ENCODE peak calls at places on chromosomes 5 and 9, in nine cellular contexts. One of them, this sample, is unnamed. For H3K27me3 and H3K4me1, the result is how much of the 10 kb centered on the place peaks cover.

GRCh38 chr9:10059044-10059443 is 553.8 kb downstream of the PTPRD start:
- DNase-seq in IMR-90: peak
- DNase-seq in neuronal stem cell: no peak
- DNase-seq in CD4-positive, CD25-positive, alpha-beta regulatory T cell: no peak
- DNase-seq in H9: no peak
- DNase-seq in CD8-positive, alpha-beta T cell: no peak
- DNase-seq in transverse colon: no peak
- DNase-seq in mammary epithelial cell: peak
- DNase-seq in right cardiac atrium: no peak
- DNase-seq in this sample: no peak

GRCh38 chr5:152650413-152650812 is 245.3 kb upstream of the NMUR2 start:
- DNase-seq in IMR-90: no peak
- DNase-seq in neuronal stem cell: no peak
- DNase-seq in CD4-positive, CD25-positive, alpha-beta regulatory T cell: no peak
- DNase-seq in H9: no peak
- DNase-seq in CD8-positive, alpha-beta T cell: no peak
- DNase-seq in transverse colon: no peak
- DNase-seq in mammary epithelial cell: no peak
- DNase-seq in right cardiac atrium: no peak
- DNase-seq in this sample: no peak

GRCh38 chr5:179858241-179858585 is 404 bp downstream of the MRNIP start:
- DNase-seq in IMR-90: peak
- DNase-seq in neuronal stem cell: no peak
- DNase-seq in CD4-positive, CD25-positive, alpha-beta regulatory T cell: peak
- DNase-seq in H9: no peak
- DNase-seq in CD8-positive, alpha-beta T cell: peak
- DNase-seq in transverse colon: peak
- DNase-seq in mammary epithelial cell: peak
- DNase-seq in right cardiac atrium: peak
- DNase-seq in this sample: no peak

GRCh38 chr9:122228906-122229837 is at the start of gene LHX6:
- DNase-seq in IMR-90: peak
- DNase-seq in neuronal stem cell: no peak
- DNase-seq in CD4-positive, CD25-positive, alpha-beta regulatory T cell: no peak
- DNase-seq in H9: no peak
- DNase-seq in CD8-positive, alpha-beta T cell: no peak
- DNase-seq in transverse colon: no peak
- DNase-seq in mammary epithelial cell: peak
- DNase-seq in right cardiac atrium: peak
- DNase-seq in this sample: no peak

GRCh38 chr5:148414848-148415247 is 31.1 kb downstream of the FBXO38 start:
- DNase-seq in IMR-90: no peak
- DNase-seq in neuronal stem cell: no peak
- DNase-seq in CD4-positive, CD25-positive, alpha-beta regulatory T cell: no peak
- DNase-seq in H9: no peak
- DNase-seq in CD8-positive, alpha-beta T cell: no peak
- DNase-seq in transverse colon: no peak
- DNase-seq in mammary epithelial cell: no peak
- DNase-seq in right cardiac atrium: no peak
- DNase-seq in this sample: no peak

GRCh38 chr5:157479612-157480510 is 19.8 kb downstream of the NIPAL4 start:
- DNase-seq in IMR-90: no peak
- DNase-seq in neuronal stem cell: no peak
- DNase-seq in CD4-positive, CD25-positive, alpha-beta regulatory T cell: no peak
- DNase-seq in H9: peak
- DNase-seq in CD8-positive, alpha-beta T cell: no peak
- DNase-seq in transverse colon: no peak
- DNase-seq in mammary epithelial cell: no peak
- DNase-seq in right cardiac atrium: peak
- DNase-seq in this sample: no peak

GRCh38 chr5:3004361-3005080 is 253.0 kb upstream of the IRX2 start:
- DNase-seq in IMR-90: no peak
- DNase-seq in neuronal stem cell: no peak
- DNase-seq in CD4-positive, CD25-positive, alpha-beta regulatory T cell: no peak
- DNase-seq in H9: no peak
- DNase-seq in CD8-positive, alpha-beta T cell: no peak
- DNase-seq in transverse colon: no peak
- DNase-seq in mammary epithelial cell: no peak
- DNase-seq in right cardiac atrium: no peak
- DNase-seq in this sample: no peak

GRCh38 chr9:87812375-87813118 is 70.1 kb upstream of the SPATA31E1 start:
- DNase-seq in IMR-90: peak
- DNase-seq in neuronal stem cell: no peak
- DNase-seq in CD4-positive, CD25-positive, alpha-beta regulatory T cell: peak
- DNase-seq in H9: no peak
- DNase-seq in CD8-positive, alpha-beta T cell: no peak
- DNase-seq in transverse colon: no peak
- DNase-seq in mammary epithelial cell: peak
- DNase-seq in right cardiac atrium: peak
- DNase-seq in this sample: no peak

GRCh38 chr9:122186301-122186700 is 26.6 kb downstream of the MORN5 start:
- DNase-seq in IMR-90: no peak
- DNase-seq in neuronal stem cell: no peak
- DNase-seq in CD4-positive, CD25-positive, alpha-beta regulatory T cell: no peak
- DNase-seq in H9: no peak
- DNase-seq in CD8-positive, alpha-beta T cell: no peak
- DNase-seq in transverse colon: peak
- DNase-seq in mammary epithelial cell: no peak
- DNase-seq in right cardiac atrium: no peak
- DNase-seq in this sample: no peak

GRCh38 chr5:176781638-176782570 is 28.5 kb upstream of the UNC5A start:
- DNase-seq in IMR-90: no peak
- DNase-seq in neuronal stem cell: no peak
- DNase-seq in CD4-positive, CD25-positive, alpha-beta regulatory T cell: peak
- DNase-seq in H9: peak
- DNase-seq in CD8-positive, alpha-beta T cell: no peak
- DNase-seq in transverse colon: no peak
- DNase-seq in mammary epithelial cell: no peak
- DNase-seq in right cardiac atrium: no peak
- DNase-seq in this sample: no peak

GRCh38 chr5:95842955-95843544 is 20.5 kb upstream of the GLRX start:
- DNase-seq in IMR-90: peak
- DNase-seq in neuronal stem cell: no peak
- DNase-seq in CD4-positive, CD25-positive, alpha-beta regulatory T cell: peak
- DNase-seq in H9: peak
- DNase-seq in CD8-positive, alpha-beta T cell: peak
- DNase-seq in transverse colon: peak
- DNase-seq in mammary epithelial cell: no peak
- DNase-seq in right cardiac atrium: peak
- DNase-seq in this sample: no peak

DNA sequence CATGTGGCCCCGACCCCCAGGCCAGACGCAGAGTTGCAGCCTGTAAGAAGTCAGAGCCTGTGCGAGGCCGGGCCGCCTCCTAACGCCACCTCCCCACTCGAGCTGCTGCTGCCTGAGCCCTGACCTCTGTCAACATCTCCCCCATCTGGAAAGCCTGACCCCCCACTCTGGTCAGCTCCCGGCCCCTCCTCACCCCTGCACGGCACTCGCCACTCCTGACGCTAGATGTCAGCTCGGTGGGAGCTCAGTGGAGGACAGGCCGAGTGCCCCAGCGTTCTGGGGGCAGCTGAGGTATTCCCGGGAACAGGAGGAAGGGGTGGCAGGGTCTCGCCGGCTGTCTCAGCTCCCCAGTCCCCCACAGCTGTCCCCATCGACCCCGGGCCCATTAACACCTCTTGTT is 19.9 kb downstream of the LHX3 start:
- DNase-seq in IMR-90: no peak
- DNase-seq in neuronal stem cell: no peak
- DNase-seq in CD4-positive, CD25-positive, alpha-beta regulatory T cell: no peak
- DNase-seq in H9: no peak
- DNase-seq in CD8-positive, alpha-beta T cell: no peak
- DNase-seq in transverse colon: no peak
- DNase-seq in mammary epithelial cell: no peak
- DNase-seq in right cardiac atrium: peak
- DNase-seq in this sample: no peak
- H3K27me3 ChIP-seq in IMR-90: half or more
- H3K27me3 ChIP-seq in neuronal stem cell: under half
- H3K27me3 ChIP-seq in CD4-positive, CD25-positive, alpha-beta regulatory T cell: under half
- H3K27me3 ChIP-seq in H9: under half
- H3K27me3 ChIP-seq in CD8-positive, alpha-beta T cell: under half
- H3K27me3 ChIP-seq in transverse colon: half or more
- H3K27me3 ChIP-seq in mammary epithelial cell: under half
- H3K27me3 ChIP-seq in right cardiac atrium: under half
- H3K27me3 ChIP-seq in this sample: under half

GRCh38 chr9:6417186-6417585 is 4.2 kb downstream of the UHRF2 start:
- DNase-seq in IMR-90: peak
- DNase-seq in neuronal stem cell: no peak
- DNase-seq in CD4-positive, CD25-positive, alpha-beta regulatory T cell: no peak
- DNase-seq in H9: no peak
- DNase-seq in CD8-positive, alpha-beta T cell: no peak
- DNase-seq in transverse colon: no peak
- DNase-seq in mammary epithelial cell: no peak
- DNase-seq in right cardiac atrium: no peak
- DNase-seq in this sample: no peak
- H3K4me1 ChIP-seq in IMR-90: under half
- H3K4me1 ChIP-seq in neuronal stem cell: under half
- H3K4me1 ChIP-seq in CD4-positive, CD25-positive, alpha-beta regulatory T cell: half or more
- H3K4me1 ChIP-seq in H9: under half
- H3K4me1 ChIP-seq in CD8-positive, alpha-beta T cell: under half
- H3K4me1 ChIP-seq in transverse colon: under half
- H3K4me1 ChIP-seq in mammary epithelial cell: under half
- H3K4me1 ChIP-seq in right cardiac atrium: under half
- H3K4me1 ChIP-seq in this sample: under half

GRCh38 chr5:170630711-170631141 is 126.9 kb downstream of the KCNIP1 start:
- DNase-seq in IMR-90: no peak
- DNase-seq in neuronal stem cell: no peak
- DNase-seq in CD4-positive, CD25-positive, alpha-beta regulatory T cell: no peak
- DNase-seq in H9: no peak
- DNase-seq in CD8-positive, alpha-beta T cell: no peak
- DNase-seq in transverse colon: no peak
- DNase-seq in mammary epithelial cell: no peak
- DNase-seq in right cardiac atrium: no peak
- DNase-seq in this sample: no peak

GRCh38 chr5:170631471-170632195 is 127.8 kb downstream of the KCNIP1 start:
- DNase-seq in IMR-90: no peak
- DNase-seq in neuronal stem cell: no peak
- DNase-seq in CD4-positive, CD25-positive, alpha-beta regulatory T cell: no peak
- DNase-seq in H9: peak
- DNase-seq in CD8-positive, alpha-beta T cell: no peak
- DNase-seq in transverse colon: no peak
- DNase-seq in mammary epithelial cell: no peak
- DNase-seq in right cardiac atrium: peak
- DNase-seq in this sample: no peak

GRCh38 chr5:170628691-170629565 is 125.1 kb downstream of the KCNIP1 start:
- DNase-seq in IMR-90: no peak
- DNase-seq in neuronal stem cell: no peak
- DNase-seq in CD4-positive, CD25-positive, alpha-beta regulatory T cell: no peak
- DNase-seq in H9: no peak
- DNase-seq in CD8-positive, alpha-beta T cell: no peak
- DNase-seq in transverse colon: no peak
- DNase-seq in mammary epithelial cell: no peak
- DNase-seq in right cardiac atrium: no peak
- DNase-seq in this sample: no peak

GRCh38 chr5:170629566-170630175 is 125.9 kb downstream of the KCNIP1 start:
- DNase-seq in IMR-90: no peak
- DNase-seq in neuronal stem cell: no peak
- DNase-seq in CD4-positive, CD25-positive, alpha-beta regulatory T cell: no peak
- DNase-seq in H9: no peak
- DNase-seq in CD8-positive, alpha-beta T cell: no peak
- DNase-seq in transverse colon: no peak
- DNase-seq in mammary epithelial cell: no peak
- DNase-seq in right cardiac atrium: no peak
- DNase-seq in this sample: no peak

DNA sequence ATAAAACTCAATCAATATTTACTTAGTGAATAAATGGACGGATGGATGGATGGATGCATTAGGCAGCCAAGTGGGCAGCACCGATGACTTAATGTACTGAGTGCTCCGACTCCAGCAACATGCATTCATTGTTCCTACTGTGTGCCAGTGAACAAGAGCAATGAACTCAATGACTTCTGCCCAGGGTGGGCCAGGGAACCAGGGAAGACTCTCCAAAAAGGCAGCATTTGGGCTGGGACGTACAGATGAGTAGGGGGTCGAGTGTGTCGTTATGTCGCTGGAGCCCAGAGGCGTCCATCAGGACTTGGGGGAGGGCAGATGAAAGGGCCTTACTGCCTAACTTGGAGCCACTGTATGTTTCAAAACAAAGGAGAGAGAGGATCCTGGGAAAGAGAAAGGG is 126.4 kb downstream of the KCNIP1 start:
- DNase-seq in IMR-90: no peak
- DNase-seq in neuronal stem cell: no peak
- DNase-seq in CD4-positive, CD25-positive, alpha-beta regulatory T cell: no peak
- DNase-seq in H9: no peak
- DNase-seq in CD8-positive, alpha-beta T cell: no peak
- DNase-seq in transverse colon: no peak
- DNase-seq in mammary epithelial cell: no peak
- DNase-seq in right cardiac atrium: no peak
- DNase-seq in this sample: no peak
- H3K27me3 ChIP-seq in IMR-90: under half
- H3K27me3 ChIP-seq in neuronal stem cell: under half
- H3K27me3 ChIP-seq in CD4-positive, CD25-positive, alpha-beta regulatory T cell: under half
- H3K27me3 ChIP-seq in H9: under half
- H3K27me3 ChIP-seq in CD8-positive, alpha-beta T cell: under half
- H3K27me3 ChIP-seq in transverse colon: under half
- H3K27me3 ChIP-seq in mammary epithelial cell: under half
- H3K27me3 ChIP-seq in right cardiac atrium: under half
- H3K27me3 ChIP-seq in this sample: under half

DNA sequence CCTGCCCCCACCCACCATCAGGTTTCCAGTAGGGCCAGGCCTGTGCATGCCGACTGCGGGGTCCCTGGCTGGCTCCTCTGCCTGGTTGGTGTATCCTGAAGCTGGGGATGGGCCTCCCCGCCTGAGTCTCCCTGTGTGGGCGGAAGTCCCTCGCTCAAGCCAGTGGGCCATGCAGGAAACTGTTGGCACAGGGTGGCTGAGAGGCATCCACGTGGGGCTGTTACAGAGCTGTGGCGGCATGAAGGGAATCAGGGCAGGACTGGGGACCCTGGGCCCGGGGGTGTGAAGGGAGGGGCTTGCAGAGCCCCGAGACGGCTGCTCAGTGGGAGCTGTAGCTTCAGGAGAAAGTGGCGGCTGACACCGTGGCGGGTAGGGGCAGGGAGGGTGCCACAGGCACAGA is 88.8 kb downstream of the RXRA start:
- DNase-seq in IMR-90: no peak
- DNase-seq in neuronal stem cell: no peak
- DNase-seq in CD4-positive, CD25-positive, alpha-beta regulatory T cell: no peak
- DNase-seq in H9: no peak
- DNase-seq in CD8-positive, alpha-beta T cell: no peak
- DNase-seq in transverse colon: no peak
- DNase-seq in mammary epithelial cell: no peak
- DNase-seq in right cardiac atrium: no peak
- DNase-seq in this sample: no peak
- H3K4me1 ChIP-seq in IMR-90: under half
- H3K4me1 ChIP-seq in neuronal stem cell: under half
- H3K4me1 ChIP-seq in CD4-positive, CD25-positive, alpha-beta regulatory T cell: under half
- H3K4me1 ChIP-seq in H9: under half
- H3K4me1 ChIP-seq in CD8-positive, alpha-beta T cell: under half
- H3K4me1 ChIP-seq in transverse colon: under half
- H3K4me1 ChIP-seq in mammary epithelial cell: under half
- H3K4me1 ChIP-seq in right cardiac atrium: under half
- H3K4me1 ChIP-seq in this sample: under half

GRCh38 chr5:106587-106986 is 14.6 kb downstream of the PLEKHG4B start:
- DNase-seq in IMR-90: no peak
- DNase-seq in neuronal stem cell: no peak
- DNase-seq in CD4-positive, CD25-positive, alpha-beta regulatory T cell: no peak
- DNase-seq in H9: peak
- DNase-seq in CD8-positive, alpha-beta T cell: no peak
- DNase-seq in transverse colon: no peak
- DNase-seq in mammary epithelial cell: no peak
- DNase-seq in right cardiac atrium: no peak
- DNase-seq in this sample: no peak
- H3K27me3 ChIP-seq in IMR-90: under half
- H3K27me3 ChIP-seq in neuronal stem cell: under half
- H3K27me3 ChIP-seq in CD4-positive, CD25-positive, alpha-beta regulatory T cell: under half
- H3K27me3 ChIP-seq in H9: under half
- H3K27me3 ChIP-seq in CD8-positive, alpha-beta T cell: under half
- H3K27me3 ChIP-seq in transverse colon: under half
- H3K27me3 ChIP-seq in mammary epithelial cell: under half
- H3K27me3 ChIP-seq in right cardiac atrium: under half
- H3K27me3 ChIP-seq in this sample: under half

This sample was measured in iPS DF 6.9.